ENCODE peak calls at places on chromosomes 6 and 20, in six cellular contexts. One of them, this sample, is unnamed.

GRCh38 chr6:6006428-6007310 is at the start of gene NRN1:
- DNase-seq in AML-193: no peak
- DNase-seq in activated CD8-positive, alpha-beta memory T cell treated with anti-CD3 and anti-CD28 coated beads for 48 hours: no peak
- DNase-seq in colonic mucosa: no peak
- DNase-seq in A549: no peak
- DNase-seq in NCI-H524: peak; percentile 57
- DNase-seq in this sample: no peak

GRCh38 chr20:46027245-46027853 is 1.7 kb upstream of the SLC12A5 start:
- DNase-seq in AML-193: peak; percentile 31
- DNase-seq in activated CD8-positive, alpha-beta memory T cell treated with anti-CD3 and anti-CD28 coated beads for 48 hours: no peak
- DNase-seq in colonic mucosa: peak; percentile 36
- DNase-seq in A549: peak; percentile 55
- DNase-seq in NCI-H524: no peak
- DNase-seq in this sample: no peak

GRCh38 chr6:109865968-109866367 is 112.1 kb upstream of the GPR6 start:
- DNase-seq in AML-193: no peak
- DNase-seq in activated CD8-positive, alpha-beta memory T cell treated with anti-CD3 and anti-CD28 coated beads for 48 hours: no peak
- DNase-seq in colonic mucosa: no peak
- DNase-seq in A549: no peak
- DNase-seq in NCI-H524: no peak
- DNase-seq in this sample: no peak

GRCh38 chr6:157689875-157690274 is 133.2 kb upstream of the SNX9 start:
- DNase-seq in AML-193: no peak
- DNase-seq in activated CD8-positive, alpha-beta memory T cell treated with anti-CD3 and anti-CD28 coated beads for 48 hours: no peak
- DNase-seq in colonic mucosa: no peak
- DNase-seq in A549: no peak
- DNase-seq in NCI-H524: no peak
- DNase-seq in this sample: no peak

GRCh38 chr6:143507358-143508145 is 4.0 kb downstream of the FUCA2 start:
- DNase-seq in AML-193: no peak
- DNase-seq in activated CD8-positive, alpha-beta memory T cell treated with anti-CD3 and anti-CD28 coated beads for 48 hours: no peak
- DNase-seq in colonic mucosa: no peak
- DNase-seq in A549: no peak
- DNase-seq in NCI-H524: no peak
- DNase-seq in this sample: no peak

GRCh38 chr6:12595161-12595792 is 121.3 kb upstream of the PHACTR1 start:
- DNase-seq in AML-193: peak; percentile 40
- DNase-seq in activated CD8-positive, alpha-beta memory T cell treated with anti-CD3 and anti-CD28 coated beads for 48 hours: no peak
- DNase-seq in colonic mucosa: no peak
- DNase-seq in A549: no peak
- DNase-seq in NCI-H524: no peak
- DNase-seq in this sample: peak; percentile 42

GRCh38 chr6:117548797-117549301 is 53.5 kb downstream of the GOPC start:
- DNase-seq in AML-193: no peak
- DNase-seq in activated CD8-positive, alpha-beta memory T cell treated with anti-CD3 and anti-CD28 coated beads for 48 hours: no peak
- DNase-seq in colonic mucosa: no peak
- DNase-seq in A549: no peak
- DNase-seq in NCI-H524: no peak
- DNase-seq in this sample: no peak

GRCh38 chr20:37378420-37378784 is 32.5 kb downstream of the SRC start:
- DNase-seq in AML-193: no peak
- DNase-seq in activated CD8-positive, alpha-beta memory T cell treated with anti-CD3 and anti-CD28 coated beads for 48 hours: no peak
- DNase-seq in colonic mucosa: no peak
- DNase-seq in A549: no peak
- DNase-seq in NCI-H524: no peak
- DNase-seq in this sample: no peak

GRCh38 chr6:163438940-163439335 is 24.4 kb downstream of the QKI start:
- DNase-seq in AML-193: no peak
- DNase-seq in activated CD8-positive, alpha-beta memory T cell treated with anti-CD3 and anti-CD28 coated beads for 48 hours: no peak
- DNase-seq in colonic mucosa: no peak
- DNase-seq in A549: no peak
- DNase-seq in NCI-H524: no peak
- DNase-seq in this sample: no peak

GRCh38 chr6:134145786-134146185 is 93.4 kb upstream of the SLC2A12 start:
- DNase-seq in AML-193: peak; percentile 4
- DNase-seq in activated CD8-positive, alpha-beta memory T cell treated with anti-CD3 and anti-CD28 coated beads for 48 hours: no peak
- DNase-seq in colonic mucosa: no peak
- DNase-seq in A549: no peak
- DNase-seq in NCI-H524: no peak
- DNase-seq in this sample: no peak

GRCh38 chr6:148335582-148335981 is 7.1 kb upstream of the SASH1 start:
- DNase-seq in AML-193: no peak
- DNase-seq in activated CD8-positive, alpha-beta memory T cell treated with anti-CD3 and anti-CD28 coated beads for 48 hours: no peak
- DNase-seq in colonic mucosa: no peak
- DNase-seq in A549: peak; percentile 25
- DNase-seq in NCI-H524: no peak
- DNase-seq in this sample: no peak

GRCh38 chr6:119314894-119315272 is 34.7 kb downstream of the MAN1A1 start:
- DNase-seq in AML-193: no peak
- DNase-seq in activated CD8-positive, alpha-beta memory T cell treated with anti-CD3 and anti-CD28 coated beads for 48 hours: no peak
- DNase-seq in colonic mucosa: no peak
- DNase-seq in A549: no peak
- DNase-seq in NCI-H524: no peak
- DNase-seq in this sample: no peak

GRCh38 chr6:29992792-29993191 is 50.5 kb downstream of the HLA-A start:
- DNase-seq in AML-193: no peak
- DNase-seq in activated CD8-positive, alpha-beta memory T cell treated with anti-CD3 and anti-CD28 coated beads for 48 hours: no peak
- DNase-seq in colonic mucosa: no peak
- DNase-seq in A549: no peak
- DNase-seq in NCI-H524: no peak
- DNase-seq in this sample: no peak

This sample was measured in SIG-M5.